ENCODE peak calls at places on chromosome 20, in four cellular contexts. M is fibroblast of lung, Z is adrenal gland, R is fibroblast of mammary gland. I is an unnamed sample.
A peak's percentile ranks its signal among the peaks of the same experiment; 100 is the strongest.

GRCh38 chr20:37240337-37241055 is 21.1 kb downstream of the GHRH start:
- DNase-seq in R (no peak), Z (no peak), M (peak; percentile 16), I (no peak)

GRCh38 chr20:9369557-9369956 is 144.8 kb upstream of the LAMP5 start:
- DNase-seq in M (no peak), R (no peak), Z (no peak), I (no peak)

GRCh38 chr20:17612975-17613327 is 43.1 kb downstream of the DSTN start:
- DNase-seq in M (no peak), R (no peak), Z (no peak), I (no peak)

GRCh38 chr20:8532169-8532568 is 400.1 kb downstream of the PLCB1 start:
- DNase-seq in Z (no peak), M (no peak), R (no peak), I (no peak)

GRCh38 chr20:3828798-3829197 is 8.5 kb downstream of the AP5S1 start:
- DNase-seq in Z (no peak), M (no peak), R (no peak), I (no peak)

GRCh38 chr20:3925899-3926638 is 36.9 kb downstream of the PANK2 start:
- DNase-seq in Z (no peak), R (no peak), M (no peak), I (no peak)

GRCh38 chr20:1577906-1578305 is 20.4 kb upstream of the SIRPD start:
- DNase-seq in Z (no peak), M (no peak), R (no peak), I (no peak)

GRCh38 chr20:53658973-53659372 is 65.3 kb upstream of the ZNF217 start:
- DNase-seq in Z (no peak), M (no peak), R (peak; percentile 21), I (no peak)

GRCh38 chr20:48782073-48782472 is 45.7 kb downstream of the PREX1 start:
- DNase-seq in Z (no peak), M (no peak), R (no peak), I (no peak)

GRCh38 chr20:2330090-2330695 is 34.4 kb downstream of the TGM3 start:
- DNase-seq in Z (no peak), M (no peak), R (no peak), I (no peak)

GRCh38 chr20:57061058-57061900 is 205.2 kb downstream of the BMP7 start:
- DNase-seq in M (no peak), Z (no peak), R (no peak), I (no peak)

GRCh38 chr20:38293490-38294333 is 10.2 kb upstream of the BPI start:
- DNase-seq in Z (no peak), R (no peak), M (peak; percentile 42), I (no peak)

GRCh38 chr20:45407783-45408645 is at the start of gene DBNDD2:
- DNase-seq in Z (no peak), M (no peak), R (no peak), I (no peak)

GRCh38 chr20:478949-479429 is 16.7 kb upstream of the TBC1D20 start:
- DNase-seq in R (peak; percentile 74), Z (peak; percentile 25), M (peak; percentile 40), I (no peak)

GRCh38 chr20:48202334-48202733 is 417.1 kb upstream of the SULF2 start:
- DNase-seq in R (no peak), M (no peak), Z (no peak), I (no peak)

GRCh38 chr20:63627129-63627699 is 313 bp upstream of the GMEB2 start:
- DNase-seq in R (peak; percentile 91), M (peak; percentile 89), Z (peak; percentile 95), I (peak; percentile 97)

GRCh38 chr20:4740774-4741431 is 19.2 kb downstream of the PRND start:
- DNase-seq in M (peak; percentile 20), R (peak; percentile 49), Z (no peak), I (no peak)

GRCh38 chr20:35601021-35601973 is 14.3 kb upstream of the SPAG4 start:
- DNase-seq in Z (peak; percentile 78), M (peak; percentile 76), R (peak; percentile 72), I (peak; percentile 87)
- TF ChIP-seq CTCF in Z (peak; percentile 48), M (peak; percentile 22), R (peak; percentile 24), I (peak; percentile 59)

GRCh38 chr20:44075950-44076232 is 111.1 kb downstream of the JPH2 start:
- DNase-seq in Z (no peak), R (no peak), M (no peak), I (no peak)

GRCh38 chr20:44073675-44074071 is 113.3 kb downstream of the JPH2 start:
- DNase-seq in Z (no peak), M (no peak), R (no peak), I (no peak)

GRCh38 chr20:44073011-44073674 is 113.8 kb downstream of the JPH2 start:
- DNase-seq in Z (no peak), R (no peak), M (no peak), I (no peak)

GRCh38 chr20:44075191-44075949 is 111.6 kb downstream of the JPH2 start:
- DNase-seq in M (no peak), Z (no peak), R (no peak), I (no peak)

DNA sequence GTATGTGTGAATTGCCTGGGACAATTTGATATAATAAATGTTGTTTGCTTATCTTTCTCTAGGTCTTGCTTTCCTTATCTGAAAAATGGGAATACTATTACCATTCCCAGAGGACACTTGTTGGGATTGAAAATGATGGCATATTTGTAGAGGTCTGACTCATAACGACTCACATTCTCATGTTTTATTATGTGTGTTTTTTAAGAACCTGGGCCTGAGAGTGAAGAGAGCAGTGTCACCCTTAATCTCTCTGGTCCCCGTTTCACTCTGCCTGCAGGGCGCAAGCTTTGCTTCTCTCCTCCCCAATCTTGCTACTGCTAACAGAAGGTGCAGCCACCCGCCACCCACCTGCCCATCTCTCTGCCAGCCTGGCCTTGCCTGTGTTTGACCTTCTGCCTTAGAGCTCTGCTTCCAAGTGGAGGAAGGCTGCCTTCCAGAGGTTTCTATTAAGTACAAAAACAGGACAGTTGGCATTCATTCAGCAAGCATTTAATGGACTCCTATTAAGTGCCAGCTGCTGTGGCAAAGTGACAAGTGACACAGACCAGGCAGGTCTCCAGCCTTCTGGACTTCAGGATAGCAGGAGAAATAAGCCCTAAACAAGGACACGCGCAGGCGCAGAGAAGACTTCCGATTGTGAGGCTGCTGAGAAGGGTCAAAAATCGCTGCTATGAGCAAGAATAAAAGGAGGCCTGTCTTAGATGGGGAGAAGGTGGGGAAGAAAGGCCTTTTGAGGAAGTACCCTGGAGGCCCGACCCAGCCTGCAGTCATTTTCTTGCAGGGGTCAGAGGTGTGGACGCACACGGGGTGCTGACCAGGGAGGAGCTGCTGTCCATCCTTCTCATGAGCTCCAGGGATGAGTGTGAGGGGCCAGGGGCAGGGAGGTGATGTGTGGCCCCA is 112.5 kb downstream of the JPH2 start:
- DNase-seq in Z (no peak), M (peak; percentile 68), R (peak; percentile 75), I (no peak)
- TF ChIP-seq CTCF in Z (no peak), M (no peak), R (no peak), I (no peak)

DNA sequence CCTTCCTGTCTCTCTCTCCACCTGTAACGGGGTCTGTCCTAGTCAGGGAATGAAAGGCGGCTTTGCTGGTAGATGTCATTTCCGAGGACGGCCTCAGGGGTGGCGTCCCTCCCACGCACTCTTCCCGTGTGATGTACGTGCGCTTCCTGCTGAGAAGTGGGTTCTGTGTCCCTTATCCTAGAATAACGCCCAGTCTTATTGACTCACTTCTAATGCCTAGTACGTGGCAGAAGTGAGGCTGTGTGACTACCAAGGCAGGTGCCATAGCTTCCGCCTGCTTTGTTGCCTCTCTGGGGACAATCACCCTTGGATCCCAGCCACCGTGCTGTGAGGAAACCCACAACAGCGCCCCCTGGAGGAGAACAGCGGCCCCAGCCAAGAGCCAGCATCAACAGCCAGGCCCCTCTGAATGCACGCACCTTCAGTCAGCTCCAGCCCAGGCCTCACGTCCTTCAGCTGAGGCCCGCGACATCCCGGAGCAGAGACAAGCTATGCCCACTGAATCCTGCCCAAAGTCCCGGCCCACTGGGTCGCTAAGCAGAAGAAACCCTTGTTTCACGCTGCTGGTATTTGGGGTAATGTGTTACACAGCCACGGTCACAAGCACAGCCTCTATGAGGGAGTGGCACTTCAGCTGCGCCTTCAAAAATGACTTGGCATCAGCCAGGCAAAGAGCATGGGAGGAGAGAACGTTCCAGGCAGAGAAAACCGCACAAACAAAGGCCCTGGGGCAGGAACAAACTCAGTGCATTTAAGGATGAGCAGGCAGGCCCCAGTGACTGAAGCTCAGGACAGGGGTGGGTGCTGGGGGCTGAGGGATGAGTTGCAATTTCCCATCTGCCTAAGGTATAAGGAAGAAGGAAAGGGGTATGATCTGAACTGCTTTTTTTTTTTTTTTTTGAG is 224.2 kb downstream of the NFATC2 start:
- DNase-seq in R (peak; percentile 34), Z (peak; percentile 21), M (no peak), I (peak; percentile 58)
- TF ChIP-seq CTCF in R (peak; percentile 53), Z (peak; percentile 38), M (peak; percentile 34), I (peak; percentile 52)

DNA sequence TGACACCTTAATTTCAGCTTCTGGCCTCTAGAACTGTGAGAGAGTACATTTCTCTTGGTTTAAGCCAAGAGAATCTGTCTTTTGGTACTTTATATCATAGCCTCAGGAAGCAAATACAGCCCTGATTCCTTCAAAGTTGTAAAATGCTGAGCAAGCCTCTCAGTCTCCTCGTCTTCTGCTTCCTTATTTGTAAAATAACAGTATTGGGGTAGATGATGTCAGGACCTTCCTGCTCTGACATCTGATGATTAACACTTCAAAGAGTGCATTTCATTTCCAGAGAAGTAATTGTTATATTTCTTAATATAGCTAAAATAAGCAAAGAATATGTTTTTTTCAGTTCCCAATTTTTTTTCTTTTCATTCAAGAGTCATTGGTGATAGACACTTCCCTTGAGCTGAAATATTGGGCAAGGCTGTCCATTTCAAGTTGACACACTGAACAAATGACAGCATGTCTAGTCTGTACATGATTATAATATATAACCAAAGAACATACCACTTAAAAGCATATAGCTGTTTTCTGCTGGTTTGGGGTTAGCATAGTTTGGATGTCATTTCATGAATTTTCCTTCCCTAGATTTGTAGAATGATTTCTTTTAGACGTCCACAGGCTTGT is 53.4 kb downstream of the SLX4IP start:
- DNase-seq in R (no peak), Z (no peak), M (no peak), I (no peak)
- TF ChIP-seq CTCF in R (no peak), Z (no peak), M (no peak), I (no peak)

DNA sequence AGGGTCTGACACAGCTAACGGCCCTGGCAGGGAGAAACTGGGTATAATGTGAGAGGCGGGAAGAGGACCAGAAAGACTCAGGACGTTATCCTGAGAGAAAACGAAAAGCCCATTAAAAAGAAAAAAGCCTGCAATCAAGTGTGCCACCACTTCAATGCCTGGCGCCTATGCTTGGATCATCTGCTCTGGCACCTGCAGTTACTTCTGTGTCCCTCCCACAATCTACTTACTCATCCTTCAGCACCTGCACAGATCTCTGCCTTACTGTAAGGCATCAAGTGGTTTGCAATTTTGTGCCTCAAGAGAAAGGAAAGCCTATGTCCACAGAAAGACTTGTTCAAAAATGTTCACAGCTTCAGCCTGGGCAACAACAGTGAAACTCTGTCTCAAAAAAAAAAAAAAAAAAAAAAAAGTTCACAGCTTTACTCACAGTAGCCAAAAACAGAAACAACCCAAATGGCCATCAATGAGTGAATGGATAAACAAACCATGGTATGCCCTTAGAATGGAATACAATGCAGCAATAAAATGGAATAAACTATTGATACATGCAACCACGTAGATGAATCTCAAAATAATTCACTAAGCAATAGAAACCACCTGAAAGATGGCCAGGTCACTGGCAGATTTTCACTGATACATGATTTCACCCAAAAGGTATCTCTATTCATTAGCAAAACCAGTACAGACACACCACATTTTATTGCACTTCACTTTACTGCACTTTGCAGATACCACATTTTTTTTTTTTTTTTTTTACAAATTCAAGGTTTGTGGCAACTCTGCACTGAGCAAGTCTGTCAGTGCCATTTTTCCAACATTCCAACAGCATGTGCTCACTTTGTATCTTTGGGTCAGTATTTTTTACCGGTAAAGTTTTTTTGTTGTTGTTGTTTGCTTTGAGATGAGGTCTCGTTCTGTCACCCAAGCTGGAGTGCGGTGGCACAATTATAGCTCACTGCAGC is 48.6 kb downstream of the ABHD12 start:
- DNase-seq in R (no peak), M (peak; percentile 64), Z (no peak), I (no peak)
- TF ChIP-seq CTCF in R (no peak), M (no peak), Z (no peak), I (no peak)

GRCh38 chr20:11891081-11891826 is 26.4 kb upstream of the BTBD3 start:
- DNase-seq in M (peak; percentile 49), Z (peak; percentile 63), R (peak; percentile 24), I (peak; percentile 75)
- TF ChIP-seq CTCF in M (no peak), Z (no peak), R (no peak), I (no peak)

I was measured in lower lobe of right lung.